ENCODE peak calls at places on chromosome 16, in eight cellular contexts. M, C, Z, H, L, J, R and P are unnamed samples.
A peak's percentile ranks its signal among the peaks of the same experiment; 100 is the strongest.

GRCh38 chr16:11405331-11406176 is 60.3 kb downstream of the RMI2 start:
- DNase-seq in M (no peak), R (peak; percentile 31), C (peak; percentile 60), J (no peak), L (peak; percentile 52), H (no peak), Z (peak; percentile 26), P (peak; percentile 68)

GRCh38 chr16:75179208-75179607 is 27.8 kb downstream of the CTRB2 start:
- DNase-seq in L (no peak), R (no peak), M (no peak), J (no peak), H (no peak), C (no peak), Z (no peak), P (no peak)

GRCh38 chr16:50547340-50547865 is 793 bp upstream of the NKD1 start:
- DNase-seq in C (no peak), Z (peak; percentile 34), H (no peak), J (peak; percentile 14), M (no peak), R (peak; percentile 55), L (peak; percentile 4), P (peak; percentile 12)

GRCh38 chr16:84720180-84720579 is 20.4 kb downstream of the USP10 start:
- DNase-seq in L (no peak), C (no peak), H (no peak), R (no peak), J (no peak), Z (no peak), M (peak; percentile 37), P (no peak)

GRCh38 chr16:67897231-67897630 is 4.2 kb downstream of the PSKH1 start:
- DNase-seq in L (no peak), H (no peak), R (peak; percentile 32), J (no peak), Z (no peak), M (no peak), C (no peak), P (no peak)

GRCh38 chr16:50838165-50838564 is 96.3 kb downstream of the CYLD start:
- DNase-seq in M (no peak), J (no peak), C (no peak), H (no peak), R (peak; percentile 16), L (no peak), Z (no peak), P (peak; percentile 25)

GRCh38 chr16:10919003-10919351 is 23.3 kb downstream of the DEXI start:
- DNase-seq in J (no peak), Z (no peak), C (no peak), M (no peak), H (no peak), R (no peak), L (no peak), P (no peak)

GRCh38 chr16:58011652-58012051 is 10.4 kb downstream of the USB1 start:
- DNase-seq in M (peak; percentile 62), R (peak; percentile 82), L (no peak), H (no peak), C (peak; percentile 78), J (no peak), Z (no peak), P (peak; percentile 19)

GRCh38 chr16:54930034-54930938 is at the start of gene IRX5:
- DNase-seq in H (no peak), C (peak; percentile 92), M (peak; percentile 85), R (peak; percentile 96), L (peak; percentile 12), Z (peak; percentile 93), J (peak; percentile 97), P (peak; percentile 55)

GRCh38 chr16:89114159-89114981 is 20.7 kb downstream of the ACSF3 start:
- DNase-seq in M (no peak), J (no peak), C (no peak), Z (no peak), R (no peak), H (no peak), L (no peak), P (no peak)

GRCh38 chr16:13036600-13036999 is 135.2 kb downstream of the SHISA9 start:
- DNase-seq in J (no peak), M (no peak), R (peak; percentile 49), C (no peak), Z (no peak), H (no peak), L (peak; percentile 44), P (peak; percentile 67)

GRCh38 chr16:81254919-81255526 is 16.5 kb downstream of the BCO1 start:
- DNase-seq in R (no peak), C (no peak), H (no peak), M (no peak), L (no peak), J (no peak), Z (no peak), P (no peak)

GRCh38 chr16:52953215-52953614 is 99.5 kb downstream of the CHD9NB start:
- DNase-seq in Z (no peak), H (no peak), M (no peak), C (no peak), L (no peak), J (no peak), R (no peak), P (no peak)

GRCh38 chr16:19131809-19132777 is 18.3 kb downstream of the ITPRIPL2 start:
- DNase-seq in J (no peak), C (no peak), L (no peak), Z (no peak), H (no peak), M (no peak), R (peak; percentile 51), P (no peak)

GRCh38 chr16:11198817-11199216 is 57.2 kb downstream of the SOCS1 start:
- DNase-seq in Z (peak; percentile 44), L (peak; percentile 80), M (no peak), R (no peak), H (no peak), J (no peak), C (no peak), P (no peak)

GRCh38 chr16:726438-727290 is at the start of the genes CCDC78 and HAGHL:
- DNase-seq in H (peak; percentile 39), C (no peak), L (peak; percentile 53), R (no peak), J (no peak), Z (peak; percentile 74), M (no peak), P (peak; percentile 58)

GRCh38 chr16:4909825-4910224 is 27.1 kb downstream of the PPL start:
- DNase-seq in M (no peak), C (no peak), L (peak; percentile 18), J (no peak), Z (no peak), H (no peak), R (peak; percentile 35), P (no peak)

GRCh38 chr16:2121853-2122252 is 13.8 kb downstream of the PKD1 start:
- DNase-seq in C (no peak), L (no peak), M (no peak), H (peak; percentile 41), Z (no peak), R (peak; percentile 34), J (no peak), P (no peak)

GRCh38 chr16:85370543-85370880 is 242.6 kb upstream of the GSE1 start:
- DNase-seq in M (no peak), R (no peak), C (no peak), Z (no peak), L (no peak), J (no peak), H (no peak), P (no peak)

GRCh38 chr16:85652431-85653221 is 36.1 kb downstream of the GINS2 start:
- DNase-seq in R (peak; percentile 19), Z (no peak), L (peak; percentile 10), M (no peak), C (peak; percentile 65), H (peak; percentile 21), J (peak; percentile 43), P (peak; percentile 70)

GRCh38 chr16:22813223-22813945 is 578 bp upstream of the HS3ST2 start:
- DNase-seq in L (peak; percentile 6), M (no peak), R (peak; percentile 29), H (no peak), Z (no peak), J (no peak), C (peak; percentile 21), P (peak; percentile 22)

GRCh38 chr16:68300736-68301459 is 9.8 kb downstream of the SLC7A6OS start:
- DNase-seq in Z (no peak), L (no peak), H (no peak), M (no peak), C (no peak), R (peak; percentile 14), J (no peak), P (no peak)

GRCh38 chr16:22232277-22233049 is 26.4 kb downstream of the EEF2K start:
- DNase-seq in M (no peak), R (peak; percentile 88), L (peak; percentile 89), J (peak; percentile 45), C (no peak), Z (peak; percentile 86), H (no peak), P (peak; percentile 27)

GRCh38 chr16:23699100-23699499 is 13.9 kb downstream of the ERN2 start:
- DNase-seq in Z (no peak), L (peak; percentile 12), C (no peak), H (no peak), R (no peak), M (no peak), J (no peak), P (no peak)

GRCh38 chr16:1526608-1527555 is 6.6 kb upstream of the TMEM204 start:
- DNase-seq in Z (no peak), H (no peak), L (no peak), M (no peak), R (no peak), C (no peak), J (no peak), P (no peak)

GRCh38 chr16:7964717-7965116 is 625.6 kb downstream of the TMEM114 start:
- DNase-seq in H (no peak), Z (no peak), J (no peak), C (no peak), M (no peak), L (no peak), R (no peak), P (no peak)

GRCh38 chr16:86913886-86914285 is 335.5 kb downstream of the FOXL1 start:
- DNase-seq in L (no peak), C (no peak), H (no peak), J (no peak), M (no peak), R (no peak), Z (no peak), P (no peak)

GRCh38 chr16:29025218-29025617 is 40.4 kb downstream of the LAT start:
- DNase-seq in Z (no peak), L (no peak), M (no peak), H (no peak), J (no peak), R (no peak), C (no peak), P (no peak)

GRCh38 chr16:20074089-20074956 is 633 bp upstream of the GPR139 start:
- DNase-seq in R (no peak), C (no peak), H (no peak), L (no peak), J (peak; percentile 48), Z (peak; percentile 9), M (no peak), P (no peak)

GRCh38 chr16:14302031-14302398 is 230.9 kb downstream of the MRTFB start:
- DNase-seq in R (peak; percentile 73), M (no peak), J (peak; percentile 45), L (peak; percentile 69), C (peak; percentile 82), H (no peak), Z (peak; percentile 87), P (peak; percentile 85)

GRCh38 chr16:82031116-82032084 is 3.7 kb upstream of the HSD17B2 start:
- DNase-seq in L (peak; percentile 71), M (no peak), J (peak; percentile 49), Z (peak; percentile 29), R (peak; percentile 82), H (no peak), C (peak; percentile 50), P (peak; percentile 64)

GRCh38 chr16:27305342-27305741 is 8.4 kb upstream of the IL4R start:
- DNase-seq in R (no peak), M (no peak), L (no peak), H (no peak), Z (no peak), C (no peak), J (no peak), P (no peak)

GRCh38 chr16:77825196-77825595 is 36.8 kb downstream of the VAT1L start:
- DNase-seq in L (no peak), Z (no peak), M (no peak), R (peak; percentile 50), J (no peak), C (no peak), H (no peak), P (no peak)